ENCODE peak calls at places on chromosomes 12 and 14, in nine cellular contexts. A, C, Q, X, E, Y, F, M and O are unnamed samples.

GRCh38 chr14:99724196-99724891 is 40.2 kb downstream of the CYP46A1 start:
- DNase-seq in X (no peak), Y (no peak), E (no peak), C (no peak), A (peak), F (no peak), Q (no peak), M (no peak), O (no peak)

GRCh38 chr14:102729825-102730224 is 47.4 kb upstream of the TRAF3 start:
- DNase-seq in A (no peak), Y (no peak), F (no peak), Q (no peak), X (no peak), E (no peak), C (no peak), M (no peak), O (no peak)

GRCh38 chr14:50109342-50109741 is 7.0 kb downstream of the VCPKMT start:
- DNase-seq in F (peak), Q (no peak), Y (no peak), A (peak), C (peak), M (no peak), X (peak), E (peak), O (no peak)

GRCh38 chr12:75887979-75888378 is 143.6 kb downstream of the PHLDA1 start:
- DNase-seq in F (no peak), A (no peak), Q (no peak), Y (no peak), E (no peak), C (no peak), X (no peak), M (no peak), O (no peak)

GRCh38 chr12:109827566-109828550 is 5.3 kb downstream of the TRPV4 start:
- DNase-seq in C (no peak), Y (no peak), M (no peak), Q (peak), A (peak), F (no peak), X (no peak), E (no peak), O (no peak)

GRCh38 chr14:54627718-54628345 is 60.9 kb downstream of the SAMD4A start:
- DNase-seq in A (peak), Y (no peak), F (no peak), M (peak), C (peak), Q (no peak), E (peak), X (no peak), O (no peak)

GRCh38 chr12:41745593-41745992 is 399.1 kb downstream of the GXYLT1 start:
- DNase-seq in E (no peak), F (no peak), A (no peak), Q (no peak), Y (no peak), X (no peak), C (no peak), M (no peak), O (no peak)

GRCh38 chr12:120495189-120495722 is 657 bp upstream of the DYNLL1 start:
- DNase-seq in X (no peak), A (no peak), E (no peak), F (no peak), Q (no peak), Y (peak), C (no peak), M (no peak), O (no peak)

GRCh38 chr14:71734076-71734475 is 198.2 kb upstream of the RGS6 start:
- DNase-seq in E (no peak), A (no peak), F (no peak), Q (no peak), Y (no peak), X (no peak), C (no peak), M (no peak), O (no peak)

GRCh38 chr12:128408669-128409068 is 141.7 kb downstream of the TMEM132C start:
- DNase-seq in M (no peak), C (no peak), A (no peak), X (no peak), E (no peak), Y (no peak), F (no peak), Q (no peak), O (no peak)

GRCh38 chr12:52186135-52186840 is 5.5 kb downstream of the KRT80 start:
- DNase-seq in Y (peak), Q (no peak), E (peak), C (peak), M (no peak), A (peak), F (no peak), X (peak), O (peak)

GRCh38 chr12:79706676-79707075 is 15.9 kb upstream of the PAWR start:
- DNase-seq in X (peak), C (no peak), A (no peak), Q (no peak), F (no peak), Y (peak), E (no peak), M (no peak), O (peak)

GRCh38 chr14:34718750-34719304 is 4.4 kb upstream of the CFL2 start:
- DNase-seq in Q (no peak), E (peak), X (no peak), Y (peak), A (peak), C (peak), M (no peak), F (no peak), O (peak)

GRCh38 chr12:59596232-59597143 is 659 bp downstream of the SLC16A7 start:
- DNase-seq in Y (peak), C (peak), F (peak), M (peak), X (peak), Q (peak), A (peak), E (peak), O (peak)

GRCh38 chr14:42533476-42533875 is 926.8 kb downstream of the LRFN5 start:
- DNase-seq in C (no peak), M (no peak), E (no peak), A (no peak), X (no peak), Q (no peak), Y (no peak), F (no peak), O (no peak)

GRCh38 chr12:109112720-109113465 is 3.5 kb upstream of the ACACB start:
- DNase-seq in F (no peak), E (no peak), M (no peak), Q (peak), X (no peak), Y (no peak), C (no peak), A (no peak), O (no peak)

GRCh38 chr12:27524839-27525238 is 833 bp downstream of the PPFIBP1 start:
- DNase-seq in E (peak), Y (no peak), Q (peak), F (no peak), A (peak), X (peak), M (peak), C (peak), O (peak)

GRCh38 chr14:20631821-20632389 is 9.6 kb downstream of the OR6S1 start:
- DNase-seq in F (no peak), Y (peak), E (peak), C (peak), A (peak), X (peak), Q (peak), M (peak), O (peak)
- H3K4me3 ChIP-seq in F (peak), Y (peak), E (peak), C (peak), A (peak), X (peak), Q (peak), M (peak), O (peak)

GRCh38 chr14:68844210-68844545 is 51.3 kb upstream of the ZFP36L1 start:
- DNase-seq in E (no peak), A (no peak), X (no peak), C (no peak), M (no peak), Q (no peak), Y (no peak), F (no peak), O (no peak)
- H3K4me3 ChIP-seq in E (no peak), A (no peak), X (no peak), C (no peak), M (no peak), Q (no peak), Y (no peak), F (no peak), O (no peak)

GRCh38 chr12:11166300-11166699 is 4.7 kb upstream of the SMIM10L1 start:
- DNase-seq in M (no peak), A (no peak), X (no peak), E (no peak), F (no peak), C (no peak), Q (no peak), Y (no peak), O (no peak)

GRCh38 chr12:11171145-11171952 is at the start of gene SMIM10L1:
- DNase-seq in E (peak), F (peak), Q (peak), M (peak), X (peak), Y (peak), C (peak), A (peak), O (peak)

GRCh38 chr12:11174022-11174421 is 3.0 kb downstream of the SMIM10L1 start:
- DNase-seq in Q (no peak), C (peak), Y (peak), A (peak), M (no peak), F (no peak), E (peak), X (no peak), O (no peak)

GRCh38 chr12:11171953-11172675 is 1.1 kb downstream of the SMIM10L1 start:
- DNase-seq in E (peak), C (peak), Y (peak), F (no peak), A (peak), X (no peak), M (peak), Q (no peak), O (peak)

GRCh38 chr12:11170810-11171144 is 217 bp upstream of the SMIM10L1 start:
- DNase-seq in Y (no peak), M (no peak), X (no peak), A (no peak), C (no peak), F (no peak), Q (no peak), E (no peak), O (no peak)
- H3K4me3 ChIP-seq in Y (peak), M (peak), X (peak), A (peak), C (peak), F (peak), Q (peak), E (peak), O (peak)

DNA sequence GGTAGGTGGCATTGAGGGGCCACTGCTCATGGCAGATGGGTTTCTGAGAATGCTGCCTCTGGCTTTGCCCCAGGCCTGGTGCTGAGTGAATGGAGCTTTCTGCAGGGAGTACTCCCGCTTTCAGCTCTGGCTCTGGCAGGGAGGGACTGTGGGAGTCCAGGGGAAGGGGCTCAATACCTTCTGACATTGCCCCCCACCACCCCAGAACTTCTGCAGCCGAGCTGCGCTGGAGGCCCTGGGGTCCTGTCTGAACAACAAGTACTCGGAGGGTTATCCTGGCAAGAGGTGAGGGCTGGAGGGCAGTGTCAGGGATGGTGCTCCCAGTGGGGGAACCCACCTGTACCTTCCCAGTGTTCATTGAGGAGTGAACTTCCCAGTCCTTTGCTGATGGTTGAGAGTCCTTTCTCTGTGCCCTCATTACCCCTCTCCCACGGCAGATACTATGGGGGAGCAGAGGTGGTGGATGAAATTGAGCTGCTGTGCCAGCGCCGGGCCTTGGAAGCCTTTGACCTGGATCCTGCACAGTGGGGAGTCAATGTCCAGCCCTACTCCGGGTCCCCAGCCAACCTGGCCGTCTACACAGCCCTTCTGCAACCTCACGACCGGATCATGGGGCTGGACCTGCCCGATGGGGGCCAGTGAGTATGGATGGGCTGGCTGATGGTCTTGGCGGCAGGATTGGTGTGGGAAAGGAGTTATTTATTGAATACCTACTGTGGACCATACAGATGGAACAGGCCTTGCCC is 1.9 kb downstream of the SHMT2 start:
- DNase-seq in Q (no peak), F (no peak), X (no peak), M (no peak), E (no peak), C (no peak), Y (no peak), A (no peak), O (no peak)
- H3K4me3 ChIP-seq in Q (no peak), F (peak), X (peak), M (peak), E (peak), C (peak), Y (peak), A (peak), O (no peak)

DNA sequence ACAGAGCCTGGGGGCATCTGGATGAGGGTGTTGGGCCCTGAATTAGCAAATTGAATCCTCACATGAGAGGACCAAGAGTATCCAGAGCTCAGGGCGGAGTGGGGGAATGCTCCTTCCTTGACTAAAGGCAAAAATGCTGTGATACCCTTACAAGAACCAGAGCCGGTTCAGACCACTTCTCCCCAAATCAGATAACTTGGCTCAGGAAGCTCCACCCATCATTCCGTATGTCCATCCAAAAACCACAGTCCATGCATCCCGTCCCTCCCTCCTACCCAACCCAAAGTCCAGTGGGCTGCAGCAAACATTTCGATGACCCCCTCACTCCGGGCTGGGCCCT is 22.4 kb downstream of the DIO3 start:
- DNase-seq in M (no peak), A (no peak), Q (no peak), Y (no peak), E (no peak), X (no peak), F (no peak), C (no peak), O (no peak)
- H3K4me3 ChIP-seq in M (no peak), A (no peak), Q (no peak), Y (no peak), E (no peak), X (no peak), F (no peak), C (no peak), O (no peak)

GRCh38 chr14:104977008-104977680 is 1.0 kb downstream of the AHNAK2 start:
- DNase-seq in A (no peak), M (no peak), Q (no peak), Y (peak), F (no peak), E (no peak), X (peak), C (no peak), O (no peak)

GRCh38 chr14:104980601-104981531 is 2.7 kb upstream of the AHNAK2 start:
- DNase-seq in A (no peak), M (no peak), E (no peak), C (no peak), Q (no peak), X (no peak), Y (no peak), F (no peak), O (no peak)

GRCh38 chr14:104979758-104980591 is 1.8 kb upstream of the AHNAK2 start:
- DNase-seq in M (no peak), E (peak), C (peak), X (peak), A (no peak), Y (peak), F (no peak), Q (no peak), O (peak)

GRCh38 chr14:104977681-104978647 is at the start of gene AHNAK2:
- DNase-seq in X (peak), E (peak), A (peak), Y (peak), F (peak), Q (peak), C (peak), M (no peak), O (peak)

GRCh38 chr14:104978774-104979691 is 859 bp upstream of the AHNAK2 start:
- DNase-seq in C (no peak), M (no peak), E (no peak), Y (no peak), F (no peak), Q (no peak), X (no peak), A (no peak), O (no peak)
- H3K4me3 ChIP-seq in C (no peak), M (no peak), E (peak), Y (peak), F (peak), Q (peak), X (peak), A (peak), O (peak)

GRCh38 chr12:133206390-133206789 is 25.1 kb downstream of the ZNF268 start:
- DNase-seq in Q (no peak), F (no peak), E (no peak), Y (no peak), A (no peak), X (no peak), C (no peak), M (no peak), O (no peak)

GRCh38 chr12:133204264-133204603 is 22.9 kb downstream of the ZNF268 start:
- DNase-seq in Y (no peak), A (peak), Q (no peak), M (no peak), F (no peak), X (no peak), E (no peak), C (no peak), O (no peak)

GRCh38 chr12:133202493-133203343 is 21.4 kb downstream of the ZNF268 start:
- DNase-seq in C (peak), F (no peak), Q (no peak), M (no peak), X (no peak), A (peak), E (no peak), Y (no peak), O (no peak)

GRCh38 chr12:133201888-133202287 is 20.6 kb downstream of the ZNF268 start:
- DNase-seq in Q (no peak), F (no peak), C (no peak), Y (no peak), M (no peak), A (no peak), E (no peak), X (no peak), O (no peak)

DNA sequence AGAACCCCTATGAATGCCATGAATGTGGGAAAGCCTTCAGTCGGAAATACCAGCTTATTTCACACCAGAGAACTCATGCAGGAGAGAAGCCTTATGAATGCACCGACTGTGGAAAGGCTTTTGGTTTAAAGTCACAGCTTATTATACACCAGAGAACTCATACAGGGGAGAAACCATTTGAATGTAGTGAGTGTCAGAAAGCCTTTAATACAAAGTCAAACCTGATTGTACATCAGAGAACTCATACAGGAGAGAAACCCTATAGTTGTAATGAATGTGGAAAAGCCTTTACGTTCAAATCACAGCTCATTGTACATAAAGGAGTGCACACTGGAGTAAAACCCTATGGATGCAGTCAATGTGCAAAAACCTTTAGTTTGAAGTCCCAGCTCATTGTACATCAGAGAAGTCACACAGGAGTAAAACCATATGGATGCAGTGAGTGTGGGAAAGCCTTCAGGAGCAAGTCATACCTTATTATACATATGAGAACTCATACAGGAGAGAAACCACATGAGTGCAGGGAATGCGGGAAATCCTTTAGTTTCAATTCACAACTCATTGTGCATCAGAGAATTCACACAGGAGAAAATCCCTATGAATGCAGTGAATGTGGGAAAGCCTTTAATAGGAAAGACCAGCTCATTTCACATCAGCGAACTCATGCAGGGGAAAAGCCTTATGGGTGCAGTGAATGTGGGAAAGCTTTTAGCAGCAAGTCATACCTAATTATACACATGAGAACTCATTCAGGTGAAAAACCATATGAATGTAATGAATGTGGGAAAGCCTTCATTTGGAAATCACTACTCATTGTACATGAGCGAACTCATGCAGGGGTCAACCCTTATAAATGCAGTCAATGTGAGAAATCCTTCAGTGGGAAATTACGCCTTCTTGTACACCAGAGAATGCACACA is 22.3 kb downstream of the ZNF268 start:
- DNase-seq in M (peak), A (peak), C (peak), Q (no peak), Y (no peak), X (no peak), F (no peak), E (no peak), O (no peak)
- H3K4me3 ChIP-seq in M (no peak), A (no peak), C (no peak), Q (no peak), Y (no peak), X (no peak), F (no peak), E (no peak), O (no peak)